ENCODE peak calls at places on chromosomes 4 and X, in five cellular contexts. V, T, A, M and I are unnamed samples.

GRCh38 chrX:68133181-68133580 is 300.1 kb downstream of the OPHN1 start:
- DNase-seq in V (no peak), T (no peak), A (no peak), M (no peak), I (no peak)

GRCh38 chr4:118288097-118288496 is 64.7 kb downstream of the PRSS12 start:
- DNase-seq in V (no peak), T (peak), A (no peak), M (no peak), I (no peak)

GRCh38 chrX:109732319-109732779 is 708 bp downstream of the ACSL4 start:
- DNase-seq in V (no peak), T (peak), A (no peak), M (no peak), I (no peak)

GRCh38 chr4:126603851-126604250 is 1028.9 kb upstream of the INTU start:
- DNase-seq in V (no peak), T (no peak), A (no peak), M (no peak), I (no peak)

GRCh38 chrX:31609130-31609529 is 537.3 kb upstream of the FTHL17 start:
- DNase-seq in V (no peak), T (peak), A (no peak), M (no peak), I (no peak)

GRCh38 chr4:40333921-40334352 is 1.2 kb upstream of the CHRNA9 start:
- DNase-seq in V (no peak), T (peak), A (no peak), M (no peak), I (peak)

GRCh38 chr4:120052840-120053239 is 13.8 kb downstream of the MAD2L1 start:
- DNase-seq in V (no peak), T (peak), A (peak), M (no peak), I (no peak)

GRCh38 chr4:137065306-137065705 is 467.0 kb downstream of the PCDH18 start:
- DNase-seq in V (no peak), T (peak), A (no peak), M (no peak), I (no peak)

GRCh38 chr4:152448806-152449205 is 87.1 kb downstream of the FBXW7 start:
- DNase-seq in V (no peak), T (no peak), A (no peak), M (no peak), I (no peak)

GRCh38 chrX:95346854-95347253 is 1337.8 kb upstream of the DIAPH2 start:
- DNase-seq in V (no peak), T (peak), A (no peak), M (peak), I (no peak)

GRCh38 chr4:113587640-113588275 is 173.8 kb downstream of the CAMK2D start:
- DNase-seq in V (no peak), T (no peak), A (no peak), M (no peak), I (no peak)

GRCh38 chr4:38664704-38665401 is 854 bp downstream of the KLF3 start:
- DNase-seq in V (peak), T (peak), A (peak), M (peak), I (peak)

GRCh38 chr4:89556596-89557305 is 249.2 kb upstream of the GPRIN3 start:
- DNase-seq in V (no peak), T (peak), A (no peak), M (no peak), I (no peak)

GRCh38 chr4:188911199-188911598 is 772.0 kb downstream of the TRIML1 start:
- DNase-seq in V (no peak), T (no peak), A (no peak), M (no peak), I (no peak)

GRCh38 chr4:182975806-182976205 is 58.6 kb upstream of the DCTD start:
- DNase-seq in V (no peak), T (peak), A (no peak), M (no peak), I (no peak)

GRCh38 chr4:2837904-2838496 is 5.6 kb upstream of the ADD1 start:
- DNase-seq in V (no peak), T (peak), A (no peak), M (no peak), I (no peak)

GRCh38 chr4:8580321-8581093 is at the start of gene GPR78:
- DNase-seq in V (peak), T (peak), A (peak), M (peak), I (no peak)

GRCh38 chr4:119656342-119656741 is 27.7 kb upstream of the PDE5A start:
- DNase-seq in V (no peak), T (no peak), A (no peak), M (no peak), I (no peak)

GRCh38 chr4:130563185-130563890 is 1467.4 kb downstream of the C4orf33 start:
- DNase-seq in V (no peak), T (peak), A (peak), M (no peak), I (peak)

GRCh38 chrX:152926279-152926678 is 28.4 kb downstream of the ZNF185 start:
- DNase-seq in V (peak), T (peak), A (no peak), M (peak), I (peak)

GRCh38 chrX:14095702-14096101 is 66.0 kb upstream of the GEMIN8 start:
- DNase-seq in V (peak), T (peak), A (peak), M (no peak), I (no peak)